ENCODE peak calls at places on chromosomes 1 and 21, in nine cellular contexts. U is T47D; V is HS-5; Z is Calu3; Y is progenitor cell of endocrine pancreas; M is hypothalamus; A is NCI-H1048; I is RWPE1; O is stimulated activated CD4-positive, alpha-beta T cell treated with anti-CD3 and anti-CD28 coated beads, Interleukin-4, amount 100 ng/mL, for 48 hours. J is an unnamed sample.

GRCh38 chr21:46420241-46421190 is 38.2 kb upstream of the DIP2A start:
- DNase-seq in V (no peak), I (no peak), U (peak; percentile 33), Y (no peak), M (no peak), O (no peak), Z (no peak), A (no peak), J (no peak)

GRCh38 chr1:107477233-107477632 is 336.4 kb downstream of the NTNG1 start:
- DNase-seq in Y (no peak), U (peak; percentile 5), A (no peak), M (no peak), I (no peak), V (no peak), O (peak; percentile 5), Z (no peak), J (no peak)

GRCh38 chr1:47978486-47978885 is 18.7 kb downstream of the TRABD2B start:
- DNase-seq in V (no peak), Z (no peak), O (no peak), A (no peak), I (no peak), Y (no peak), M (no peak), U (no peak), J (no peak)

GRCh38 chr1:162055062-162055461 is 14.4 kb upstream of the NOS1AP start:
- DNase-seq in A (no peak), I (peak; percentile 85), Y (no peak), O (no peak), M (no peak), V (peak; percentile 80), Z (peak; percentile 61), U (no peak), J (peak; percentile 70)

GRCh38 chr1:178146456-178146855 is 52.6 kb downstream of the RASAL2 start:
- DNase-seq in V (no peak), Y (no peak), O (no peak), A (no peak), M (no peak), Z (no peak), U (no peak), I (no peak), J (no peak)

GRCh38 chr1:235270625-235271024 is 57.4 kb downstream of the ARID4B start:
- DNase-seq in V (peak; percentile 19), O (no peak), I (no peak), M (no peak), Y (no peak), Z (no peak), A (no peak), U (peak; percentile 16), J (no peak)

GRCh38 chr1:152442291-152442690 is 28.2 kb upstream of the CRNN start:
- DNase-seq in U (no peak), V (no peak), M (no peak), O (no peak), I (no peak), Y (no peak), Z (no peak), A (no peak), J (no peak)

GRCh38 chr1:61424382-61424781 is 300.6 kb downstream of the TM2D1 start:
- DNase-seq in A (peak; percentile 18), M (no peak), I (peak; percentile 36), Y (no peak), U (peak; percentile 79), V (no peak), O (no peak), Z (no peak), J (peak; percentile 45)

GRCh38 chr1:119554188-119554587 is 47.2 kb downstream of the HSD3B1 start:
- DNase-seq in V (peak; percentile 16), I (no peak), Y (no peak), Z (no peak), O (no peak), M (no peak), A (peak; percentile 14), U (no peak), J (no peak)

GRCh38 chr1:89908993-89909436 is 85.9 kb upstream of the ZNF326 start:
- DNase-seq in O (no peak), Z (no peak), M (no peak), A (no peak), Y (no peak), U (no peak), I (peak; percentile 62), V (peak; percentile 68), J (no peak)

GRCh38 chr1:181676269-181676668 is 193.0 kb downstream of the CACNA1E start:
- DNase-seq in V (no peak), M (peak; percentile 48), Z (peak; percentile 42), A (no peak), U (peak; percentile 43), Y (no peak), I (peak; percentile 63), O (no peak), J (no peak)

GRCh38 chr1:36557041-36558000 is 74.6 kb upstream of the CSF3R start:
- DNase-seq in V (no peak), U (no peak), I (no peak), Z (no peak), Y (no peak), A (no peak), O (no peak), M (no peak), J (no peak)

GRCh38 chr21:30990514-30991304 is 47.6 kb downstream of the KRTAP19-8 start:
- DNase-seq in Y (no peak), I (no peak), U (no peak), A (no peak), Z (no peak), V (no peak), M (no peak), O (no peak), J (no peak)

GRCh38 chr21:41755934-41756773 is 10.7 kb downstream of the RIPK4 start:
- DNase-seq in O (no peak), U (no peak), I (no peak), V (no peak), M (no peak), Z (no peak), Y (no peak), A (no peak), J (no peak)

GRCh38 chr1:7247683-7248401 is 462.6 kb downstream of the CAMTA1 start:
- DNase-seq in O (no peak), A (no peak), U (no peak), V (no peak), Y (no peak), I (no peak), M (peak; percentile 14), Z (no peak), J (no peak)

GRCh38 chr1:107669996-107670395 is 295.0 kb downstream of the VAV3 start:
- DNase-seq in U (peak; percentile 77), O (no peak), Y (no peak), Z (peak; percentile 76), V (no peak), M (peak; percentile 3), A (peak; percentile 47), I (peak; percentile 19), J (peak; percentile 33)

GRCh38 chr1:5448486-5448885 is 543.7 kb downstream of the NPHP4 start:
- DNase-seq in V (no peak), U (no peak), Y (no peak), A (no peak), Z (no peak), M (no peak), O (peak; percentile 3), I (no peak), J (no peak)

GRCh38 chr1:220768127-220768601 is 18.5 kb upstream of the MTARC1 start:
- DNase-seq in Y (no peak), I (no peak), Z (no peak), M (no peak), O (no peak), U (no peak), V (no peak), A (no peak), J (no peak)

GRCh38 chr1:53651356-53651755 is 87.6 kb downstream of the GLIS1 start:
- DNase-seq in O (no peak), I (no peak), Y (no peak), U (no peak), A (no peak), V (no peak), M (no peak), Z (no peak), J (no peak)

GRCh38 chr21:45282283-45283018 is 5.2 kb downstream of the POFUT2 start:
- DNase-seq in Z (no peak), O (no peak), A (no peak), V (no peak), U (no peak), Y (no peak), I (no peak), M (no peak), J (no peak)

GRCh38 chr1:226609836-226610455 is 61.4 kb downstream of the STUM start:
- DNase-seq in U (no peak), Y (no peak), A (no peak), V (no peak), Z (no peak), I (no peak), O (no peak), M (no peak), J (no peak)

GRCh38 chr21:29376556-29376955 is 77.8 kb downstream of the BACH1 start:
- DNase-seq in Y (no peak), Z (peak; percentile 32), M (no peak), V (no peak), A (no peak), O (peak; percentile 30), U (peak; percentile 49), I (no peak), J (no peak)

GRCh38 chr1:25862785-25863485 is 3.7 kb upstream of the AUNIP start:
- DNase-seq in A (no peak), Z (no peak), O (no peak), M (no peak), Y (no peak), I (no peak), V (no peak), U (no peak), J (no peak)

GRCh38 chr1:187413770-187414169 is 585.0 kb downstream of the PLA2G4A start:
- DNase-seq in M (no peak), Z (no peak), O (no peak), A (no peak), Y (no peak), U (peak; percentile 69), I (peak; percentile 5), V (no peak), J (no peak)

GRCh38 chr1:67135354-67135753 is 584 bp upstream of the C1orf141 start:
- DNase-seq in Y (no peak), I (no peak), M (no peak), V (no peak), A (no peak), U (no peak), O (no peak), Z (no peak), J (no peak)

GRCh38 chr1:48462716-48463285 is 9.2 kb downstream of the SPATA6 start:
- DNase-seq in A (no peak), U (no peak), I (no peak), Y (no peak), Z (no peak), O (no peak), M (no peak), V (no peak), J (no peak)

GRCh38 chr1:10857689-10858088 is 61.2 kb upstream of the CASZ1 start:
- DNase-seq in V (no peak), I (no peak), U (no peak), A (no peak), O (no peak), Y (no peak), Z (no peak), M (no peak), J (no peak)

GRCh38 chr1:113096493-113096892 is 23.5 kb downstream of the LRIG2 start:
- DNase-seq in A (no peak), I (no peak), V (no peak), Z (no peak), O (no peak), M (no peak), Y (no peak), U (no peak), J (no peak)

GRCh38 chr1:152960452-152961044 is 9.9 kb upstream of the SPRR4 start:
- DNase-seq in O (no peak), M (no peak), Z (no peak), I (no peak), A (no peak), V (no peak), U (peak; percentile 40), Y (no peak), J (no peak)

GRCh38 chr1:91803847-91804545 is 82.0 kb downstream of the TGFBR3 start:
- DNase-seq in V (no peak), A (no peak), M (no peak), Z (peak; percentile 44), I (peak; percentile 24), O (peak; percentile 42), U (no peak), Y (no peak), J (peak; percentile 29)

GRCh38 chr1:176051902-176052518 is 155.1 kb downstream of the COP1 start:
- DNase-seq in Y (no peak), O (no peak), V (peak; percentile 29), I (no peak), Z (no peak), M (no peak), U (no peak), A (no peak), J (no peak)